ENCODE peak calls at places on chromosome 21, in six cellular contexts. M is stimulated activated CD4-positive, alpha-beta T cell treated with anti-CD3 and anti-CD28 coated beads, Interleukin-1b, Interleukin-23, amount 100 ng/mL, for 4 hours; D is AG09309; Y is progenitor cell of endocrine pancreas; N is heart right ventricle; S is activated CD4-positive, alpha-beta T cell treated with anti-CD3 and anti-CD28 coated beads, Interleukin-2, amount 10 ng/mL, durations not matched to agents 7 days and 5 days. Q is an unnamed sample.
A peak's percentile ranks its signal among the peaks of the same experiment; 100 is the strongest.

GRCh38 chr21:43274022-43274945 is 105.5 kb downstream of the CRYAA start:
- DNase-seq in Y (no peak), S (no peak), N (no peak), M (no peak), D (no peak), Q (no peak)

GRCh38 chr21:46294647-46295176 is 8.6 kb downstream of the YBEY start:
- DNase-seq in S (no peak), Y (no peak), N (no peak), D (no peak), M (no peak), Q (peak; percentile 27)

GRCh38 chr21:45852886-45853400 is 128.6 kb upstream of the COL6A1 start:
- DNase-seq in S (no peak), D (no peak), Y (no peak), M (no peak), N (no peak), Q (no peak)

GRCh38 chr21:33844104-33844889 is 71.3 kb downstream of the ATP5PO start:
- DNase-seq in Y (no peak), M (no peak), N (peak; percentile 37), S (no peak), D (peak; percentile 62), Q (peak; percentile 79)

GRCh38 chr21:45894107-45894810 is 87.3 kb upstream of the COL6A1 start:
- DNase-seq in S (no peak), M (no peak), Y (no peak), N (peak; percentile 45), D (peak; percentile 24), Q (peak; percentile 92)

GRCh38 chr21:45632897-45633260 is 10.6 kb upstream of the PCBP3 start:
- DNase-seq in Y (no peak), D (no peak), S (no peak), M (no peak), N (no peak), Q (no peak)

GRCh38 chr21:15967661-15968060 is 237.9 kb downstream of the USP25 start:
- DNase-seq in Y (no peak), N (no peak), M (no peak), D (no peak), S (no peak), Q (no peak)

GRCh38 chr21:35050348-35051286 is 1.5 kb upstream of the RUNX1 start:
- DNase-seq in Y (no peak), N (no peak), D (no peak), M (no peak), S (no peak), Q (no peak)

GRCh38 chr21:32463367-32463766 is 50.9 kb downstream of the EVA1C start:
- DNase-seq in Y (no peak), M (no peak), S (no peak), N (no peak), D (peak; percentile 83), Q (no peak)

GRCh38 chr21:37618081-37618480 is 251.5 kb downstream of the DYRK1A start:
- DNase-seq in Y (no peak), S (no peak), N (no peak), M (no peak), D (no peak), Q (no peak)

GRCh38 chr21:35223480-35224156 is 174.5 kb upstream of the RUNX1 start:
- DNase-seq in N (no peak), Y (no peak), D (no peak), S (no peak), M (no peak), Q (no peak)

GRCh38 chr21:33761104-33762036 is 119.1 kb downstream of the ITSN1 start:
- DNase-seq in S (no peak), D (peak; percentile 96), N (no peak), M (no peak), Y (no peak), Q (peak; percentile 49)

GRCh38 chr21:46058339-46059145 is 39.4 kb upstream of the COL6A2 start:
- DNase-seq in S (no peak), D (no peak), Y (no peak), N (no peak), M (no peak), Q (no peak)

GRCh38 chr21:26761174-26761915 is 83.9 kb downstream of the ADAMTS1 start:
- DNase-seq in Y (no peak), D (no peak), S (no peak), M (no peak), N (no peak), Q (no peak)

GRCh38 chr21:25330266-25330665 is 277.0 kb downstream of the MRPL39 start:
- DNase-seq in M (no peak), S (no peak), N (no peak), D (no peak), Y (no peak), Q (no peak)

GRCh38 chr21:45074818-45075605 is 632 bp downstream of the ADARB1 start:
- DNase-seq in Y (no peak), M (no peak), S (peak; percentile 23), N (peak; percentile 42), D (no peak), Q (peak; percentile 75)

Q was measured in right cardiac atrium.